ENCODE peak calls at places on chromosomes 12 and 14, in six cellular contexts. W, F, V, J, C and N are unnamed samples.

GRCh38 chr14:49424436-49425331 is 161.5 kb downstream of the RPS29 start:
- DNase-seq in C (no peak), F (no peak), W (no peak), J (no peak), V (no peak), N (no peak)

GRCh38 chr14:68292467-68293334 is 473.1 kb downstream of the RAD51B start:
- DNase-seq in F (no peak), C (no peak), V (peak; percentile 84), W (no peak), J (no peak), N (no peak)

GRCh38 chr14:43795600-43796228 is 711.4 kb downstream of the FSCB start:
- DNase-seq in F (no peak), V (peak; percentile 13), J (no peak), W (no peak), C (no peak), N (no peak)

GRCh38 chr12:22172501-22172900 is 126.5 kb downstream of the CMAS start:
- DNase-seq in W (no peak), F (no peak), V (no peak), J (no peak), C (no peak), N (no peak)

GRCh38 chr12:12719496-12719895 is 2.3 kb downstream of the CDKN1B start:
- DNase-seq in J (no peak), V (no peak), F (no peak), W (no peak), C (no peak), N (no peak)

GRCh38 chr12:5556033-5556614 is 124.2 kb downstream of the NTF3 start:
- DNase-seq in F (no peak), W (no peak), J (no peak), V (no peak), C (no peak), N (no peak)

GRCh38 chr14:61614693-61615092 is 80.6 kb upstream of the HIF1A start:
- DNase-seq in W (no peak), J (no peak), F (no peak), V (no peak), C (no peak), N (no peak)

GRCh38 chr12:3805058-3805457 is 52.1 kb upstream of the CRACR2A start:
- DNase-seq in F (no peak), C (no peak), V (no peak), J (no peak), W (no peak), N (no peak)

GRCh38 chr12:78645956-78646355 is 218.6 kb upstream of the SYT1 start:
- DNase-seq in J (no peak), V (peak; percentile 70), C (peak; percentile 1), W (no peak), F (no peak), N (no peak)

GRCh38 chr12:4287325-4288290 is 14.0 kb downstream of the CCND2 start:
- DNase-seq in F (no peak), W (no peak), V (no peak), J (no peak), C (no peak), N (no peak)

GRCh38 chr12:5088586-5089264 is 45.0 kb downstream of the KCNA5 start:
- DNase-seq in F (peak; percentile 82), W (no peak), V (no peak), C (no peak), J (no peak), N (no peak)